ENCODE peak calls at places on chromosomes 5 and 9, in ten cellular contexts. Y is AG04450, C is PC-9, F is tibial nerve, G is cardiac muscle cell, J is thoracic aorta, P is right atrium auricular region, N is transverse colon, Q is fibroblast of pulmonary artery, B is tibial artery. S is an unnamed sample.

GRCh38 chr5:136082390-136083193 is 50.1 kb upstream of the SMAD5 start:
- DNase-seq in Y (peak), C (peak), F (peak), G (peak), J (no peak), P (no peak), N (peak), Q (peak), B (peak), S (peak)

GRCh38 chr5:179270581-179271300 is 74.5 kb downstream of the ADAMTS2 start:
- DNase-seq in Y (no peak), C (no peak), F (no peak), G (no peak), J (no peak), P (peak), N (peak), Q (peak), B (peak), S (no peak)

GRCh38 chr5:146533882-146534281 is 17.9 kb upstream of the GPR151 start:
- DNase-seq in Y (no peak), C (no peak), F (no peak), G (no peak), J (no peak), P (no peak), N (no peak), Q (no peak), B (no peak), S (no peak)

GRCh38 chr5:94470802-94471201 is 147.6 kb downstream of the KIAA0825 start:
- DNase-seq in Y (no peak), C (no peak), F (no peak), G (no peak), J (no peak), P (no peak), N (no peak), Q (no peak), B (no peak), S (no peak)

GRCh38 chr5:77984587-77984986 is 208.4 kb upstream of the TBCA start:
- DNase-seq in Y (no peak), C (no peak), F (no peak), G (no peak), J (no peak), P (no peak), N (no peak), Q (no peak), B (no peak), S (no peak)

GRCh38 chr5:39783756-39784421 is 359.1 kb upstream of the DAB2 start:
- DNase-seq in Y (no peak), C (no peak), F (no peak), G (no peak), J (no peak), P (no peak), N (no peak), Q (peak), B (no peak), S (peak)

GRCh38 chr9:87570000-87570834 is 72.5 kb downstream of the DAPK1 start:
- DNase-seq in Y (no peak), C (no peak), F (no peak), G (no peak), J (no peak), P (no peak), N (no peak), Q (no peak), B (no peak), S (no peak)

GRCh38 chr5:133321833-133322420 is 270.1 kb downstream of the HSPA4 start:
- DNase-seq in Y (no peak), C (no peak), F (no peak), G (no peak), J (no peak), P (no peak), N (no peak), Q (no peak), B (no peak), S (peak)

GRCh38 chr9:35726876-35727438 is 5.0 kb downstream of the TLN1 start:
- DNase-seq in Y (no peak), C (no peak), F (no peak), G (peak), J (peak), P (no peak), N (peak), Q (peak), B (peak), S (peak)

GRCh38 chr9:126225611-126226609 is 100.7 kb upstream of the MVB12B start:
- DNase-seq in Y (no peak), C (no peak), F (no peak), G (no peak), J (no peak), P (no peak), N (no peak), Q (no peak), B (peak), S (no peak)

GRCh38 chr9:98708103-98708932 is 417 bp downstream of the GABBR2 start:
- DNase-seq in Y (no peak), C (no peak), F (no peak), G (no peak), J (no peak), P (no peak), N (no peak), Q (no peak), B (no peak), S (no peak)

GRCh38 chr5:79886456-79886855 is 104.6 kb downstream of the MTX3 start:
- DNase-seq in Y (no peak), C (no peak), F (no peak), G (no peak), J (no peak), P (no peak), N (no peak), Q (no peak), B (no peak), S (no peak)

DNA sequence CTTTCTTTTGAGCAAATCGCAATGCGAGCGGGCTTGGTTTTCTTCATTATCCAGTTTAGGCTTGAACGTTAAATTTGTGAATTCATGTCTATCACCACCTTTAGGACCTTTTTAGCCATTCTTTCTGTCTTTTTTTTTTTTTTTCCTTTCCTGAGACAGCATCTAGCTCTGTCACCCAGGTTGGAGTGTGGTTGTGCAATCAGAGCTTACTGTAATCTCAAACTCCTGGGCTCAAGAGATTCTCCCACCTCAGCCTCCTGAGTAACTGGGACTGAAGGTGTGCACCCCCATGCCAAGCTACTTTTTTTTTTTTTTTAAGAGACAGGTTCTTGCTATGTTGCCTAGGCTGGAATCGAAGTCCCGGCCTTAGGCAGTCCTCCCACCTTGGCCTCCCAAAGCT is 39.2 kb upstream of the LRRC14B start:
- DNase-seq in Y (no peak), C (no peak), F (no peak), G (no peak), J (no peak), P (no peak), N (no peak), Q (no peak), B (no peak), S (no peak)
- TF ChIP-seq CTCF in Y (no peak), C (no peak), F (no peak), G (no peak), J (no peak), P (no peak), N (no peak), Q (no peak), B (no peak), S (no peak)

GRCh38 chr5:2190549-2190948 is 307.8 kb upstream of the IRX4 start:
- DNase-seq in Y (no peak), C (no peak), F (no peak), G (no peak), J (no peak), P (no peak), N (no peak), Q (no peak), B (no peak), S (no peak)
- H3K4me3 ChIP-seq in Y (no peak), C (no peak), F (no peak), G (no peak), J (no peak), P (no peak), N (no peak), Q (no peak), B (no peak), S (no peak)

DNA sequence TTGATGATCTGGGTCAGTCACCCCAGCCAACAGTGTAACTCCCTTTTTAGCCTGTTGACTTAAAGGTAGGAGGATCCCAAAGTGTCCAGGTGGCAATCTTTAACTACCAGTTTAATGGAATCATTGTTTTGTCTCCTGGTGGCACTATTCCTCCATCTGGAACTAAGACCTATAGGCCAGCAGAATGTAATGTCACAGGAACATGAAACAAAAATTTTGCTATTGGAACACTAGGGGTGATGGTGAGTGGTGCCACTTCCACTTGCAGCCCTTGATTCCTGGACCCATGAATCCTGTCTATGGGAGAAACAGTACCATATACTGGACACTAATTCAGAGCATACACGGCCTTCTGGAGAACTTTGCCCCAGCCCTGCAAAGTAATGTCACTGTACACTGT is 219.5 kb upstream of the RASA1 start:
- DNase-seq in Y (no peak), C (no peak), F (no peak), G (no peak), J (no peak), P (no peak), N (no peak), Q (peak), B (no peak), S (peak)
- TF ChIP-seq CTCF in Y (no peak), C (no peak), F (no peak), G (no peak), J (no peak), P (no peak), N (no peak), Q (no peak), B (no peak), S (no peak)

GRCh38 chr9:137256839-137257238 is 1.7 kb downstream of the NELFB start:
- DNase-seq in Y (no peak), C (no peak), F (no peak), G (no peak), J (no peak), P (no peak), N (no peak), Q (no peak), B (no peak), S (no peak)
- H3K4me3 ChIP-seq in Y (peak), C (no peak), F (no peak), G (no peak), J (no peak), P (peak), N (no peak), Q (peak), B (peak), S (no peak)

GRCh38 chr9:121376214-121376830 is 6.3 kb upstream of the STOM start:
- DNase-seq in Y (no peak), C (no peak), F (no peak), G (peak), J (no peak), P (no peak), N (no peak), Q (peak), B (no peak), S (no peak)
- TF ChIP-seq CTCF in Y (peak), C (peak), F (no peak), G (peak), J (peak), P (no peak), N (peak), Q (peak), B (peak), S (no peak)

GRCh38 chr9:16726023-16726422 is 144.4 kb downstream of the BNC2 start:
- DNase-seq in Y (no peak), C (no peak), F (no peak), G (no peak), J (no peak), P (no peak), N (no peak), Q (peak), B (no peak), S (no peak)

GRCh38 chr9:16727452-16728127 is 142.9 kb downstream of the BNC2 start:
- DNase-seq in Y (no peak), C (no peak), F (no peak), G (no peak), J (no peak), P (no peak), N (no peak), Q (peak), B (no peak), S (no peak)

GRCh38 chr9:16728128-16728505 is 142.4 kb downstream of the BNC2 start:
- DNase-seq in Y (no peak), C (no peak), F (no peak), G (no peak), J (no peak), P (no peak), N (no peak), Q (no peak), B (no peak), S (no peak)

GRCh38 chr9:16726718-16727451 is 143.6 kb downstream of the BNC2 start:
- DNase-seq in Y (peak), C (peak), F (peak), G (peak), J (peak), P (peak), N (peak), Q (peak), B (peak), S (no peak)

GRCh38 chr9:16725066-16725465 is 145.4 kb downstream of the BNC2 start:
- DNase-seq in Y (no peak), C (no peak), F (no peak), G (no peak), J (no peak), P (no peak), N (no peak), Q (no peak), B (no peak), S (no peak)
- H3K4me3 ChIP-seq in Y (no peak), C (no peak), F (no peak), G (no peak), J (no peak), P (no peak), N (no peak), Q (no peak), B (no peak), S (no peak)

DNA sequence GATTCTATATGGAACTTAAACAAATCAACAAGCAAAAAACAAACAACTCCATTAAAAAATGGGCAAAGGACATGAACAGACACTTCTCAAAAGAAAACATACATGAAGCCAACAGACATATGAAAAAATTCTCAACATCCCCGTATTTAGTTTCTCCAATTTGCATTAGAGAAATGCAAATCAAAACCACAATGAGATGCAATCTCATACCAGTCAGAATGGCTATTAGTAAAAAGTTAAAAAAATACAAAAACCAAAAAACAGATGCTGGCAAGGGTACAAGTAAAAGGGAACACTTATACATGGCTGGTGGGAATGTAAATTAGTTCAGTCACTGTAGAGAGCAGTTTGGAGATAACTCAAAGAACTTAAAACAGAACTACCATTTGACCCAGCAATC is 342.1 kb upstream of the NUDT12 start:
- DNase-seq in Y (no peak), C (no peak), F (no peak), G (no peak), J (no peak), P (no peak), N (no peak), Q (no peak), B (no peak), S (no peak)
- TF ChIP-seq CTCF in Y (no peak), C (no peak), F (no peak), G (no peak), J (no peak), P (no peak), N (no peak), Q (no peak), B (no peak), S (no peak)

GRCh38 chr5:36692791-36693763 is 86.7 kb downstream of the SLC1A3 start:
- DNase-seq in Y (peak), C (peak), F (peak), G (peak), J (peak), P (peak), N (peak), Q (peak), B (peak), S (peak)
- H3K4me3 ChIP-seq in Y (peak), C (no peak), F (peak), G (no peak), J (peak), P (peak), N (no peak), Q (peak), B (peak), S (peak)

S was measured in GM12865.